ENCODE peak calls at places on chromosomes 12 and 14, in four cellular contexts. Q is neural progenitor cell, C is colonic mucosa, Z is lower leg skin. T is an unnamed sample.

GRCh38 chr12:48997719-48998496 is 1.3 kb downstream of the DDN start:
- DNase-seq in Q (peak; percentile 65), C (no peak), Z (no peak), T (no peak)

GRCh38 chr12:71694099-71694820 is 8.4 kb downstream of the TMEM19 start:
- DNase-seq in Q (peak; percentile 38), C (peak; percentile 60), Z (no peak), T (no peak)

GRCh38 chr14:60106341-60106740 is 14.6 kb downstream of the PCNX4 start:
- DNase-seq in Q (no peak), C (no peak), Z (no peak), T (no peak)

GRCh38 chr14:44639986-44640385 is 132.9 kb upstream of the FSCB start:
- DNase-seq in Q (no peak), C (no peak), Z (no peak), T (no peak)

GRCh38 chr12:107448198-107448597 is 237.4 kb upstream of the PWP1 start:
- DNase-seq in Q (peak; percentile 73), C (no peak), Z (no peak), T (no peak)

GRCh38 chr12:107655281-107656065 is 30.1 kb upstream of the PWP1 start:
- DNase-seq in Q (no peak), C (peak; percentile 28), Z (no peak), T (no peak)

GRCh38 chr12:92854344-92854743 is 74.8 kb downstream of the EEA1 start:
- DNase-seq in Q (no peak), C (no peak), Z (no peak), T (no peak)

GRCh38 chr14:24054324-24054641 is 2.5 kb downstream of the CARMIL3 start:
- DNase-seq in Q (no peak), C (no peak), Z (no peak), T (no peak)

GRCh38 chr14:64995291-64995690 is 8.6 kb downstream of the FNTB start:
- DNase-seq in Q (no peak), C (no peak), Z (no peak), T (no peak)

GRCh38 chr12:116964740-116965090 is 54.0 kb downstream of the FBXW8 start:
- DNase-seq in Q (no peak), C (no peak), Z (no peak), T (no peak)

GRCh38 chr14:36443374-36443773 is 76.7 kb downstream of the NKX2-1 start:
- DNase-seq in Q (peak; percentile 77), C (no peak), Z (no peak), T (no peak)

GRCh38 chr12:12159988-12160387 is 89.2 kb downstream of the BCL2L14 start:
- DNase-seq in Q (no peak), C (no peak), Z (no peak), T (no peak)

GRCh38 chr12:121628536-121628935 is 2.2 kb downstream of the ORAI1 start:
- DNase-seq in Q (no peak), C (no peak), Z (no peak), T (no peak)

GRCh38 chr12:18990866-18991265 is 138.7 kb upstream of the PLEKHA5 start:
- DNase-seq in Q (peak; percentile 31), C (no peak), Z (no peak), T (no peak)

GRCh38 chr12:57771271-57771872 is 533 bp downstream of the METTL1 start:
- DNase-seq in Q (peak; percentile 96), C (peak; percentile 91), Z (peak; percentile 86), T (peak; percentile 89)

GRCh38 chr14:101808020-101808641 is 46.6 kb downstream of the PPP2R5C start:
- DNase-seq in Q (peak; percentile 83), C (no peak), Z (no peak), T (no peak)

GRCh38 chr14:58557242-58557641 is 80.5 kb upstream of the DACT1 start:
- DNase-seq in Q (peak; percentile 17), C (no peak), Z (no peak), T (no peak)

GRCh38 chr12:118120579-118121363 is 15.2 kb upstream of the PEBP1 start:
- DNase-seq in Q (peak; percentile 75), C (peak; percentile 88), Z (peak; percentile 67), T (peak; percentile 28)

GRCh38 chr14:68668531-68668930 is 124.3 kb downstream of the ZFP36L1 start:
- DNase-seq in Q (no peak), C (no peak), Z (no peak), T (no peak)

GRCh38 chr14:101457936-101458535 is 103.3 kb upstream of the DIO3 start:
- DNase-seq in Q (peak; percentile 82), C (no peak), Z (no peak), T (no peak)

GRCh38 chr14:42911642-42912041 is 1305.0 kb downstream of the LRFN5 start:
- DNase-seq in Q (no peak), C (no peak), Z (no peak), T (no peak)

GRCh38 chr14:39673141-39674133 is 241.2 kb upstream of the FBXO33 start:
- DNase-seq in Q (peak; percentile 28), C (no peak), Z (no peak), T (no peak)

GRCh38 chr14:68373847-68374582 is 418.9 kb downstream of the ZFP36L1 start:
- DNase-seq in Q (no peak), C (no peak), Z (no peak), T (no peak)

GRCh38 chr14:95217391-95217900 is 60.1 kb upstream of the DICER1 start:
- DNase-seq in Q (no peak), C (no peak), Z (no peak), T (no peak)

GRCh38 chr12:122866950-122867607 is 28.8 kb downstream of the VPS37B start:
- DNase-seq in Q (no peak), C (no peak), Z (no peak), T (no peak)

GRCh38 chr12:14934511-14934910 is 3.8 kb downstream of the ERP27 start:
- DNase-seq in Q (no peak), C (no peak), Z (no peak), T (no peak)

GRCh38 chr14:24192933-24193332 is 2.3 kb downstream of the TM9SF1 start:
- DNase-seq in Q (no peak), C (no peak), Z (no peak), T (no peak)

GRCh38 chr14:21902561-21903199 is 229.1 kb upstream of the OR4E1 start:
- DNase-seq in Q (no peak), C (no peak), Z (no peak), T (no peak)

GRCh38 chr14:33986804-33987203 is 35.9 kb upstream of the EGLN3 start:
- DNase-seq in Q (no peak), C (no peak), Z (no peak), T (no peak)

GRCh38 chr14:26394114-26394855 is 203.5 kb downstream of the NOVA1 start:
- DNase-seq in Q (peak; percentile 36), C (no peak), Z (no peak), T (peak; percentile 71)

GRCh38 chr14:66076166-66076565 is 410.0 kb upstream of the CCDC196 start:
- DNase-seq in Q (no peak), C (no peak), Z (no peak), T (no peak)

GRCh38 chr12:80567391-80567790 is 123.4 kb downstream of the PTPRQ start:
- DNase-seq in Q (no peak), C (no peak), Z (no peak), T (no peak)

GRCh38 chr14:32608880-32609279 is 279.8 kb downstream of the AKAP6 start:
- DNase-seq in Q (peak; percentile 34), C (no peak), Z (no peak), T (no peak)

GRCh38 chr14:104794641-104795467 is 694 bp downstream of the AKT1 start:
- DNase-seq in Q (peak; percentile 66), C (peak; percentile 58), Z (no peak), T (no peak)
- TF ChIP-seq CTCF in Q (no peak), C (no peak), Z (no peak), T (no peak)

GRCh38 chr12:124661382-124661781 is 94.0 kb upstream of the NCOR2 start:
- DNase-seq in Q (no peak), C (no peak), Z (no peak), T (no peak)
- TF ChIP-seq CTCF in Q (no peak), C (no peak), Z (no peak), T (no peak)

GRCh38 chr14:61561144-61561543 is 134.2 kb upstream of the HIF1A start:
- DNase-seq in Q (peak; percentile 11), C (no peak), Z (no peak), T (no peak)
- TF ChIP-seq CTCF in Q (no peak), C (no peak), Z (no peak), T (no peak)

DNA sequence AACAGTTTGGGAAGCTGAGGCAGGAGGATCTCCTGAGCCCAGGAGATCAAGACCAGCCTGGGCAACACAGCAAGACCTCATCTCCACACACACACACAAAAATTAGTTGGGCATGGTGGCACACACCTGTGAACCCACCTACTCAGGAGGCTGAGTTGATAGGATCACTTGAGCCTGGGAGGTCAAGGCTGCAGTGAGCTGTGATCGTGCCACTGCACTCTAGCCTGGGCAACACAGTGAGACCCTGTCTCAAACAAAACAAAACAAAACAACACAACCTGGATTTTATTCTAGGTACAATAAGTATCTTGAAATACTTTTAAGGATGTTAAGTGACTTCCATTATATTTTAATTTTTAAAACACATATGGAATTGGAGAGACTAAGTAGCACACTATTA is 45.8 kb downstream of the YAF2 start:
- DNase-seq in Q (no peak), C (no peak), Z (no peak), T (no peak)
- TF ChIP-seq CTCF in Q (no peak), C (no peak), Z (no peak), T (no peak)

GRCh38 chr14:105167303-105168092 is 1.1 kb downstream of the JAG2 start:
- DNase-seq in Q (peak; percentile 66), C (no peak), Z (no peak), T (no peak)
- TF ChIP-seq CTCF in Q (peak; percentile 46), C (no peak), Z (no peak), T (no peak)

GRCh38 chr12:2641209-2641608 is 153.6 kb upstream of the FKBP4 start:
- DNase-seq in Q (peak; percentile 56), C (no peak), Z (no peak), T (no peak)
- TF ChIP-seq CTCF in Q (peak; percentile 51), C (no peak), Z (no peak), T (no peak)

GRCh38 chr12:67068204-67068731 is 200.9 kb upstream of the CAND1 start:
- DNase-seq in Q (peak; percentile 74), C (peak; percentile 29), Z (no peak), T (peak; percentile 45)
- TF ChIP-seq CTCF in Q (peak; percentile 51), C (no peak), Z (no peak), T (no peak)

T was measured in mesothelial cell of epicardium.